ENCODE peak calls at places on chromosomes 11 and 22, in six cellular contexts. W is brain microvascular endothelial cell; L is effector memory CD4-positive, alpha-beta T cell; R is A673; Q is BE2C; G is transverse colon. A is an unnamed sample. For H3K27me3, the result is how much of the 10 kb centered on the place peaks cover.

GRCh38 chr11:94400075-94400838 is 962 bp downstream of the GPR83 start:
- DNase-seq in G (no peak), Q (no peak), R (no peak), W (no peak), L (no peak), A (no peak)

GRCh38 chr11:61955031-61955415 is 4.9 kb downstream of the BEST1 start:
- DNase-seq in Q (no peak), G (peak), W (peak), L (no peak), R (peak), A (no peak)

GRCh38 chr11:6615046-6615445 is 3.0 kb upstream of the TAF10 start:
- DNase-seq in W (no peak), L (no peak), G (no peak), Q (no peak), R (no peak), A (no peak)

GRCh38 chr22:30169002-30169401 is 77.6 kb downstream of the LIF start:
- DNase-seq in Q (no peak), W (no peak), R (peak), L (no peak), G (no peak), A (no peak)

GRCh38 chr11:70281114-70281729 is 10.7 kb downstream of the PPFIA1 start:
- DNase-seq in W (peak), Q (no peak), G (no peak), L (no peak), R (no peak), A (no peak)

GRCh38 chr11:119902656-119903181 is 173.7 kb upstream of the NECTIN1 start:
- DNase-seq in R (no peak), L (no peak), W (no peak), G (no peak), Q (no peak), A (no peak)

GRCh38 chr11:47992959-47993820 is 12.8 kb downstream of the PTPRJ start:
- DNase-seq in R (no peak), Q (no peak), G (peak), W (peak), L (no peak), A (no peak)

GRCh38 chr11:119284344-119285157 is 32.4 kb downstream of the MCAM start:
- DNase-seq in W (no peak), L (no peak), R (peak), G (no peak), Q (no peak), A (no peak)

GRCh38 chr11:14784230-14784629 is 107.8 kb downstream of the CYP2R1 start:
- DNase-seq in L (no peak), R (no peak), G (no peak), Q (no peak), W (no peak), A (no peak)

GRCh38 chr11:117712530-117712929 is 84.5 kb downstream of the DSCAML1 start:
- DNase-seq in L (no peak), Q (no peak), G (no peak), R (no peak), W (no peak), A (no peak)

GRCh38 chr11:43984519-43985385 is 42.3 kb downstream of the C11orf96 start:
- DNase-seq in Q (no peak), G (no peak), R (no peak), W (no peak), L (no peak), A (peak)

GRCh38 chr22:46619240-46619829 is 851 bp upstream of the GRAMD4 start:
- DNase-seq in R (no peak), W (no peak), Q (no peak), L (no peak), G (no peak), A (no peak)

GRCh38 chr11:104320091-104320490 is 156.1 kb upstream of the PDGFD start:
- DNase-seq in R (no peak), W (no peak), L (no peak), G (no peak), Q (no peak), A (no peak)

GRCh38 chr22:21797444-21798221 is 62.0 kb upstream of the YPEL1 start:
- DNase-seq in W (peak), R (no peak), Q (no peak), L (no peak), G (no peak), A (no peak)

GRCh38 chr11:96340555-96340885 is 2.5 kb downstream of the MAML2 start:
- DNase-seq in W (no peak), G (no peak), L (no peak), Q (no peak), R (no peak), A (no peak)
- H3K4me3 ChIP-seq in W (peak), G (no peak), L (peak), Q (no peak), R (no peak), A (peak)

GRCh38 chr11:128909438-128910125 is 18.4 kb downstream of the KCNJ5 start:
- DNase-seq in W (no peak), L (no peak), Q (no peak), R (no peak), G (no peak), A (no peak)
- H3K27me3 ChIP-seq in W (under half), L (under half), Q (under half), R (under half), G (under half), A (under half)

GRCh38 chr11:1463056-1463455 is 23.5 kb downstream of the MOB2 start:
- DNase-seq in G (no peak), W (no peak), R (no peak), Q (no peak), L (no peak), A (no peak)
- H3K4me3 ChIP-seq in G (no peak), W (no peak), R (no peak), Q (no peak), L (no peak), A (no peak)

GRCh38 chr22:43342347-43343261 is 568 bp downstream of the SCUBE1 start:
- DNase-seq in G (no peak), W (no peak), R (no peak), Q (no peak), L (no peak), A (no peak)
- H3K27me3 ChIP-seq in G (half or more), W (under half), R (half or more), Q (under half), L (under half), A (under half)